ENCODE peak calls at places on chromosomes 16 and 17, in ten cellular contexts. One of them, this sample, is unnamed.

GRCh38 chr17:35726609-35727460 is 4.6 kb upstream of the RASL10B start:
- DNase-seq in hepatic stellate cell: peak; percentile 85
- DNase-seq in COR-L47: no peak
- DNase-seq in cardiac fibroblast: peak; percentile 91
- DNase-seq in left kidney: peak; percentile 83
- DNase-seq in ureter: peak; percentile 48
- DNase-seq in NCI-H460: no peak
- DNase-seq in CD8-positive, alpha-beta T cell: no peak
- DNase-seq in amygdala: no peak
- DNase-seq in Right ventricle myocardium superior: peak; percentile 78
- DNase-seq in this sample: no peak

GRCh38 chr17:62876664-62877411 is 68.7 kb upstream of the MARCHF10 start:
- DNase-seq in NCI-H460: no peak
- DNase-seq in amygdala: no peak
- DNase-seq in ureter: no peak
- DNase-seq in COR-L47: no peak
- DNase-seq in hepatic stellate cell: peak; percentile 25
- DNase-seq in Right ventricle myocardium superior: no peak
- DNase-seq in cardiac fibroblast: peak; percentile 80
- DNase-seq in CD8-positive, alpha-beta T cell: no peak
- DNase-seq in left kidney: no peak
- DNase-seq in this sample: no peak

GRCh38 chr17:48375356-48375755 is 54.7 kb downstream of the SKAP1 start:
- DNase-seq in NCI-H460: no peak
- DNase-seq in hepatic stellate cell: no peak
- DNase-seq in amygdala: no peak
- DNase-seq in ureter: no peak
- DNase-seq in left kidney: peak; percentile 20
- DNase-seq in Right ventricle myocardium superior: no peak
- DNase-seq in CD8-positive, alpha-beta T cell: no peak
- DNase-seq in cardiac fibroblast: peak; percentile 46
- DNase-seq in COR-L47: no peak
- DNase-seq in this sample: no peak

GRCh38 chr16:8958344-8958808 is 5.3 kb downstream of the USP7 start:
- DNase-seq in NCI-H460: no peak
- DNase-seq in cardiac fibroblast: peak; percentile 65
- DNase-seq in COR-L47: no peak
- DNase-seq in CD8-positive, alpha-beta T cell: peak; percentile 30
- DNase-seq in hepatic stellate cell: peak; percentile 85
- DNase-seq in Right ventricle myocardium superior: peak; percentile 55
- DNase-seq in left kidney: no peak
- DNase-seq in ureter: no peak
- DNase-seq in amygdala: no peak
- DNase-seq in this sample: peak; percentile 76

GRCh38 chr17:6712058-6712853 is 913 bp downstream of the SLC13A5 start:
- DNase-seq in Right ventricle myocardium superior: no peak
- DNase-seq in NCI-H460: no peak
- DNase-seq in ureter: peak; percentile 35
- DNase-seq in left kidney: peak; percentile 59
- DNase-seq in cardiac fibroblast: peak; percentile 6
- DNase-seq in amygdala: peak; percentile 63
- DNase-seq in CD8-positive, alpha-beta T cell: no peak
- DNase-seq in hepatic stellate cell: peak; percentile 38
- DNase-seq in COR-L47: no peak
- DNase-seq in this sample: no peak

GRCh38 chr16:15604460-15605390 is 38.2 kb downstream of the MARF1 start:
- DNase-seq in COR-L47: no peak
- DNase-seq in NCI-H460: no peak
- DNase-seq in ureter: no peak
- DNase-seq in left kidney: no peak
- DNase-seq in cardiac fibroblast: no peak
- DNase-seq in hepatic stellate cell: no peak
- DNase-seq in CD8-positive, alpha-beta T cell: no peak
- DNase-seq in amygdala: peak; percentile 23
- DNase-seq in Right ventricle myocardium superior: no peak
- DNase-seq in this sample: no peak

GRCh38 chr17:64736804-64737492 is 74.8 kb upstream of the SMURF2 start:
- DNase-seq in ureter: peak; percentile 54
- DNase-seq in left kidney: peak; percentile 29
- DNase-seq in COR-L47: no peak
- DNase-seq in amygdala: no peak
- DNase-seq in hepatic stellate cell: no peak
- DNase-seq in NCI-H460: peak; percentile 23
- DNase-seq in Right ventricle myocardium superior: no peak
- DNase-seq in cardiac fibroblast: peak; percentile 85
- DNase-seq in CD8-positive, alpha-beta T cell: peak; percentile 61
- DNase-seq in this sample: no peak

GRCh38 chr16:71870818-71871217 is 13.2 kb downstream of the ZNF821 start:
- DNase-seq in NCI-H460: no peak
- DNase-seq in Right ventricle myocardium superior: no peak
- DNase-seq in cardiac fibroblast: no peak
- DNase-seq in amygdala: no peak
- DNase-seq in left kidney: no peak
- DNase-seq in hepatic stellate cell: no peak
- DNase-seq in COR-L47: no peak
- DNase-seq in CD8-positive, alpha-beta T cell: no peak
- DNase-seq in ureter: no peak
- DNase-seq in this sample: no peak

GRCh38 chr17:37737081-37737480 is 7.8 kb downstream of the HNF1B start:
- DNase-seq in ureter: no peak
- DNase-seq in NCI-H460: no peak
- DNase-seq in Right ventricle myocardium superior: no peak
- DNase-seq in CD8-positive, alpha-beta T cell: no peak
- DNase-seq in left kidney: no peak
- DNase-seq in amygdala: no peak
- DNase-seq in cardiac fibroblast: peak; percentile 35
- DNase-seq in COR-L47: no peak
- DNase-seq in hepatic stellate cell: no peak
- DNase-seq in this sample: no peak

GRCh38 chr16:24890746-24891145 is 45.0 kb downstream of the SLC5A11 start:
- DNase-seq in amygdala: no peak
- DNase-seq in cardiac fibroblast: no peak
- DNase-seq in NCI-H460: no peak
- DNase-seq in ureter: no peak
- DNase-seq in COR-L47: no peak
- DNase-seq in Right ventricle myocardium superior: no peak
- DNase-seq in left kidney: no peak
- DNase-seq in hepatic stellate cell: no peak
- DNase-seq in CD8-positive, alpha-beta T cell: no peak
- DNase-seq in this sample: peak; percentile 50

GRCh38 chr16:87369796-87370719 is 13.5 kb downstream of the FBXO31 start:
- DNase-seq in CD8-positive, alpha-beta T cell: no peak
- DNase-seq in hepatic stellate cell: no peak
- DNase-seq in NCI-H460: no peak
- DNase-seq in ureter: no peak
- DNase-seq in left kidney: no peak
- DNase-seq in Right ventricle myocardium superior: peak; percentile 64
- DNase-seq in cardiac fibroblast: no peak
- DNase-seq in COR-L47: no peak
- DNase-seq in amygdala: no peak
- DNase-seq in this sample: no peak

GRCh38 chr16:14309906-14310305 is 238.8 kb downstream of the MRTFB start:
- DNase-seq in ureter: no peak
- DNase-seq in left kidney: no peak
- DNase-seq in COR-L47: no peak
- DNase-seq in hepatic stellate cell: peak; percentile 68
- DNase-seq in amygdala: no peak
- DNase-seq in NCI-H460: no peak
- DNase-seq in cardiac fibroblast: peak; percentile 83
- DNase-seq in CD8-positive, alpha-beta T cell: no peak
- DNase-seq in Right ventricle myocardium superior: no peak
- DNase-seq in this sample: no peak

GRCh38 chr17:79997004-79997673 is 38.5 kb downstream of the TBC1D16 start:
- DNase-seq in ureter: no peak
- DNase-seq in COR-L47: no peak
- DNase-seq in CD8-positive, alpha-beta T cell: peak; percentile 77
- DNase-seq in amygdala: no peak
- DNase-seq in Right ventricle myocardium superior: no peak
- DNase-seq in NCI-H460: no peak
- DNase-seq in left kidney: no peak
- DNase-seq in cardiac fibroblast: no peak
- DNase-seq in hepatic stellate cell: no peak
- DNase-seq in this sample: no peak

GRCh38 chr17:3960764-3961163 is 3.5 kb downstream of the ATP2A3 start:
- DNase-seq in CD8-positive, alpha-beta T cell: no peak
- DNase-seq in amygdala: no peak
- DNase-seq in left kidney: no peak
- DNase-seq in cardiac fibroblast: peak; percentile 27
- DNase-seq in ureter: no peak
- DNase-seq in NCI-H460: peak; percentile 26
- DNase-seq in COR-L47: no peak
- DNase-seq in hepatic stellate cell: peak; percentile 80
- DNase-seq in Right ventricle myocardium superior: no peak
- DNase-seq in this sample: no peak

GRCh38 chr16:2860826-2861567 is 3.0 kb upstream of the PRSS22 start:
- DNase-seq in amygdala: no peak
- DNase-seq in CD8-positive, alpha-beta T cell: no peak
- DNase-seq in cardiac fibroblast: peak; percentile 21
- DNase-seq in hepatic stellate cell: no peak
- DNase-seq in left kidney: no peak
- DNase-seq in NCI-H460: no peak
- DNase-seq in ureter: no peak
- DNase-seq in COR-L47: no peak
- DNase-seq in Right ventricle myocardium superior: no peak
- DNase-seq in this sample: no peak

GRCh38 chr17:6574689-6575595 is 18.6 kb upstream of the PITPNM3 start:
- DNase-seq in COR-L47: no peak
- DNase-seq in NCI-H460: no peak
- DNase-seq in amygdala: no peak
- DNase-seq in hepatic stellate cell: peak; percentile 60
- DNase-seq in CD8-positive, alpha-beta T cell: peak; percentile 41
- DNase-seq in left kidney: peak; percentile 84
- DNase-seq in cardiac fibroblast: peak; percentile 67
- DNase-seq in Right ventricle myocardium superior: no peak
- DNase-seq in ureter: no peak
- DNase-seq in this sample: no peak

GRCh38 chr17:81251091-81251942 is 12.2 kb downstream of the NDUFAF8 start:
- DNase-seq in NCI-H460: no peak
- DNase-seq in COR-L47: peak; percentile 94
- DNase-seq in CD8-positive, alpha-beta T cell: no peak
- DNase-seq in left kidney: no peak
- DNase-seq in amygdala: no peak
- DNase-seq in hepatic stellate cell: no peak
- DNase-seq in cardiac fibroblast: no peak
- DNase-seq in Right ventricle myocardium superior: no peak
- DNase-seq in ureter: no peak
- DNase-seq in this sample: no peak